ENCODE peak calls at places on chromosomes 7 and 10, in seven cellular contexts. J is K562, F is transverse colon, T is stomach, U is upper lobe of left lung, S is HepG2, L is sigmoid colon. W is an unnamed sample.
A peak's percentile ranks its signal among the peaks of the same experiment; 100 is the strongest.

GRCh38 chr7:21028186-21028989 is 241.7 kb upstream of the SP8 start:
- DNase-seq in J (no peak), F (peak; percentile 47), T (no peak), U (peak; percentile 50), S (no peak), L (no peak), W (no peak)

GRCh38 chr10:36717118-36717517 is 408.3 kb upstream of the ANKRD30A start:
- DNase-seq in J (no peak), F (no peak), T (no peak), U (no peak), S (no peak), L (no peak), W (no peak)

GRCh38 chr7:50151661-50152060 is 58.6 kb upstream of the ZPBP start:
- DNase-seq in J (no peak), F (no peak), T (no peak), U (no peak), S (no peak), L (no peak), W (no peak)

GRCh38 chr7:38855867-38856266 is 53.1 kb downstream of the VPS41 start:
- DNase-seq in J (peak; percentile 33), F (no peak), T (no peak), U (no peak), S (no peak), L (no peak), W (no peak)

GRCh38 chr10:130655313-130656186 is 519.4 kb downstream of the GLRX3 start:
- DNase-seq in J (no peak), F (no peak), T (no peak), U (no peak), S (no peak), L (no peak), W (no peak)

GRCh38 chr10:110398419-110399162 is 93.9 kb upstream of the SMNDC1 start:
- DNase-seq in J (no peak), F (peak; percentile 84), T (peak; percentile 79), U (peak; percentile 80), S (peak; percentile 68), L (no peak), W (no peak)

GRCh38 chr10:129031233-129032150 is 435.5 kb upstream of the MGMT start:
- DNase-seq in J (peak; percentile 50), F (peak; percentile 43), T (peak; percentile 45), U (no peak), S (peak; percentile 15), L (no peak), W (no peak)

GRCh38 chr7:44735403-44736165 is 13.1 kb upstream of the ZMIZ2 start:
- DNase-seq in J (no peak), F (no peak), T (no peak), U (no peak), S (peak; percentile 30), L (no peak), W (peak; percentile 10)

GRCh38 chr7:139471740-139472353 is 11.6 kb downstream of the KLRG2 start:
- DNase-seq in J (no peak), F (no peak), T (no peak), U (no peak), S (peak; percentile 28), L (no peak), W (no peak)

GRCh38 chr10:114714281-114714741 is 56.2 kb upstream of the ABLIM1 start:
- DNase-seq in J (no peak), F (peak; percentile 38), T (peak; percentile 52), U (no peak), S (peak; percentile 81), L (no peak), W (no peak)

GRCh38 chr10:5620223-5620721 is 46.1 kb downstream of the ASB13 start:
- DNase-seq in J (no peak), F (no peak), T (no peak), U (no peak), S (no peak), L (no peak), W (peak; percentile 45)

GRCh38 chr10:79275431-79275851 is 71.8 kb upstream of the PPIF start:
- DNase-seq in J (no peak), F (no peak), T (peak; percentile 61), U (no peak), S (no peak), L (peak; percentile 86), W (no peak)

GRCh38 chr10:92839191-92840085 is 8.9 kb upstream of the EXOC6 start:
- DNase-seq in J (peak; percentile 89), F (peak; percentile 68), T (peak; percentile 58), U (peak; percentile 56), S (peak; percentile 34), L (no peak), W (peak; percentile 87)

GRCh38 chr7:27835408-27835807 is 95.4 kb downstream of the TAX1BP1 start:
- DNase-seq in J (no peak), F (no peak), T (no peak), U (no peak), S (no peak), L (no peak), W (no peak)

GRCh38 chr10:71975087-71975890 is 11.1 kb downstream of the CHST3 start:
- DNase-seq in J (no peak), F (peak; percentile 55), T (peak; percentile 83), U (no peak), S (no peak), L (peak; percentile 86), W (peak; percentile 83)

GRCh38 chr7:140674899-140675701 is 2.4 kb downstream of the ADCK2 start:
- DNase-seq in J (peak; percentile 80), F (peak; percentile 7), T (no peak), U (peak; percentile 33), S (peak; percentile 34), L (peak; percentile 68), W (peak; percentile 30)

GRCh38 chr7:72098812-72099211 is 313.3 kb downstream of the CALN1 start:
- DNase-seq in J (no peak), F (no peak), T (no peak), U (no peak), S (no peak), L (peak; percentile 64), W (no peak)

GRCh38 chr10:126240483-126240882 is 147.8 kb downstream of the ADAM12 start:
- DNase-seq in J (no peak), F (no peak), T (no peak), U (peak; percentile 28), S (no peak), L (no peak), W (no peak)

GRCh38 chr7:106110885-106111670 is 1.0 kb downstream of the SYPL1 start:
- DNase-seq in J (peak; percentile 47), F (no peak), T (no peak), U (no peak), S (no peak), L (no peak), W (no peak)

GRCh38 chr7:74180866-74181265 is 6.7 kb downstream of the EIF4H start:
- DNase-seq in J (no peak), F (no peak), T (no peak), U (peak; percentile 58), S (no peak), L (no peak), W (no peak)
- H3K4me1 ChIP-seq in J (peaks cover 24% of the 10 kb centered on the region), F (peaks cover 93% of the 10 kb centered on the region), T (peaks cover 100% of the 10 kb centered on the region), U (peaks cover 94% of the 10 kb centered on the region), S (peaks cover 65% of the 10 kb centered on the region), L (peaks cover 93% of the 10 kb centered on the region), W (peaks cover 99% of the 10 kb centered on the region)

DNA sequence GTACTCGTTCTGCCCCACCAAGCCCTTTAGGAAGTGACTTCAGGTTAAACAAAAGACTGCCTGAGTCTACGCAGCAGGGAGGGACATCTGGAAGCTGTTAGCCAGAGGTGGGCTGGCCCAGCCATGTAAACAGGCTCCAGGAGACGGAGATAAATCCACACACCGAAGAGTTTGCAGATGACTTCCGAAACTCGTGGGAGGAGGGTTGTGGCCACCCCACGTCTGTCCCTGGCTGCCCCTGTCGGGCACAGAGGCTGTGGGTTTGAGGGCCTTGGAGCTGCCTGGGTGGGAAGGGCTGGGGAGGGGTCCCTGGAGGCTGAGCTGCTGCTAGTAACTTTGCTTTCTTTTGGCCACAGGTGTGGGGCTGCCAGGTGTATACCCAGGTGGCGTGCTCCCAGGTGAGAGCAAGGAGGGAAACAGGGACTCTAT is 15.6 kb downstream of the ELN start:
- DNase-seq in J (no peak), F (no peak), T (no peak), U (no peak), S (no peak), L (peak; percentile 86), W (no peak)
- H3K4me3 ChIP-seq in J (no peak overlapping the region), F (no peak overlapping the region), T (peak overlapping the region; percentile 7), U (no peak overlapping the region), S (no peak overlapping the region), L (no peak overlapping the region), W (no peak overlapping the region)

GRCh38 chr10:23469596-23470237 is 30.8 kb downstream of the OTUD1 start:
- DNase-seq in J (no peak), F (no peak), T (peak; percentile 34), U (no peak), S (no peak), L (no peak), W (no peak)
- TF ChIP-seq POLR2AphosphoS5 in J (no peak), F (no peak), T (no peak), U (no peak), S (no peak), L (no peak), W (no peak)

GRCh38 chr10:113027230-113027573 is 77.2 kb downstream of the TCF7L2 start:
- DNase-seq in J (no peak), F (no peak), T (no peak), U (no peak), S (no peak), L (no peak), W (no peak)

GRCh38 chr10:113028393-113029054 is 78.5 kb downstream of the TCF7L2 start:
- DNase-seq in J (no peak), F (no peak), T (no peak), U (no peak), S (no peak), L (no peak), W (no peak)

GRCh38 chr10:113027574-113028392 is 77.7 kb downstream of the TCF7L2 start:
- DNase-seq in J (no peak), F (no peak), T (no peak), U (no peak), S (peak; percentile 42), L (peak; percentile 33), W (no peak)

GRCh38 chr10:113030453-113030852 is 80.4 kb downstream of the TCF7L2 start:
- DNase-seq in J (no peak), F (no peak), T (no peak), U (no peak), S (no peak), L (no peak), W (no peak)

DNA sequence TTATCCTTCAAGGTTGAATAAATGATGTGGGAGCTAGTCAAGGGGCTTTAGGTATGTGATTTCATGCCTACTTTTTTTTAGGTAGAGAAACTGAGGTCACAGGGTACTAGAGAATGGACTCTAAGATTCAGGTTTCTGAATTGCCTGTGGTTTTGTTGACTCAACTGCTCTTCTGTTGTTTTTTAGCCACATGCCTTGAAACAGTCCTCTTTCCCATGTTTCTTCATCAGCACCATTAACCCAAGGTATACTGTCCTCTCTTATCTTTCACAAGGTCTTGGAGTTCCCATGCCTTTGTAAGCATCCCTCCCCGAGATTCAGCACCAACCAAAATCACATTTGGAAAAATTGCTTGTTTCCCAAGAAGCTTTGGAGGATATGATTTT is 79.0 kb downstream of the TCF7L2 start:
- DNase-seq in J (no peak), F (no peak), T (no peak), U (no peak), S (no peak), L (no peak), W (no peak)
- H3K4me1 ChIP-seq in J (no peaks in the 10 kb centered on the region), F (peaks cover 29% of the 10 kb centered on the region), T (peaks cover 55% of the 10 kb centered on the region), U (peaks cover 22% of the 10 kb centered on the region), S (peaks cover 65% of the 10 kb centered on the region), L (peaks cover 44% of the 10 kb centered on the region), W (no peaks in the 10 kb centered on the region)

W was measured in spleen.